ENCODE peak calls at places on chromosomes 4 and X, in eight cellular contexts. V is stimulated activated CD4-positive, alpha-beta T cell treated with anti-CD3 and anti-CD28 coated beads, Interleukin-2, amount 100 ng/mL, for 48 hours; B is CD8-positive, alpha-beta memory T cell; F is activated naive CD4-positive, alpha-beta T cell treated with anti-CD3 and anti-CD28 coated beads, Interleukin-2, amount 10 ng/mL, durations not matched to agents 7 days and 5 days; Y is NCI-H1105; H is NCI-H1930; P is upper lobe of right lung; O is HL-60. G is an unnamed sample.

GRCh38 chr4:173448103-173448502 is 49.2 kb upstream of the SCRG1 start:
- DNase-seq in V (no peak), B (no peak), F (no peak), Y (peak), H (peak), P (no peak), O (no peak), G (peak)

GRCh38 chrX:2697741-2698294 is 6.7 kb downstream of the CD99 start:
- DNase-seq in V (no peak), B (no peak), F (no peak), Y (no peak), H (no peak), P (no peak), O (no peak), G (no peak)

GRCh38 chr4:148795156-148795864 is 353.1 kb upstream of the NR3C2 start:
- DNase-seq in V (no peak), B (no peak), F (no peak), Y (no peak), H (no peak), P (peak), O (no peak), G (peak)

GRCh38 chrX:34338046-34338445 is 205.9 kb upstream of the FAM47A start:
- DNase-seq in V (no peak), B (no peak), F (no peak), Y (no peak), H (no peak), P (no peak), O (no peak), G (no peak)

GRCh38 chr4:73315091-73315490 is 56.5 kb upstream of the ANKRD17 start:
- DNase-seq in V (no peak), B (no peak), F (no peak), Y (no peak), H (no peak), P (no peak), O (no peak), G (no peak)

GRCh38 chr4:1881709-1882108 is 10.5 kb downstream of the NSD2 start:
- DNase-seq in V (no peak), B (no peak), F (no peak), Y (no peak), H (no peak), P (no peak), O (no peak), G (no peak)

GRCh38 chr4:83149885-83150562 is 35.5 kb upstream of the PLAC8 start:
- DNase-seq in V (no peak), B (no peak), F (no peak), Y (no peak), H (no peak), P (no peak), O (no peak), G (no peak)

GRCh38 chr4:166989886-166990285 is 244.4 kb downstream of the SPOCK3 start:
- DNase-seq in V (no peak), B (no peak), F (no peak), Y (no peak), H (no peak), P (no peak), O (no peak), G (no peak)

GRCh38 chrX:107565916-107566602 is 62.3 kb upstream of the PRPS1 start:
- DNase-seq in V (no peak), B (no peak), F (no peak), Y (no peak), H (peak), P (no peak), O (no peak), G (peak)

GRCh38 chr4:8741513-8742226 is 130.0 kb downstream of the HMX1 start:
- DNase-seq in V (no peak), B (no peak), F (no peak), Y (no peak), H (no peak), P (peak), O (no peak), G (no peak)

GRCh38 chr4:1713003-1713397 is 881 bp upstream of the SLBP start:
- DNase-seq in V (no peak), B (no peak), F (no peak), Y (no peak), H (peak), P (no peak), O (no peak), G (no peak)

G was measured in A172.